ENCODE peak calls at places on chromosome 10, in nine cellular contexts. O, U, W, C, I, D, E, V and X are unnamed samples.

GRCh38 chr10:21296575-21297355 is 228.7 kb downstream of the SKIDA1 start:
- DNase-seq in V (no peak), U (no peak), W (no peak), I (no peak), C (no peak), E (no peak), O (no peak), D (no peak), X (no peak)

GRCh38 chr10:61397175-61397986 is 55.8 kb downstream of the TMEM26 start:
- DNase-seq in O (no peak), W (peak), D (no peak), E (peak), I (peak), U (no peak), V (no peak), C (no peak), X (no peak)

GRCh38 chr10:67665491-67665890 is 30.5 kb downstream of the CTNNA3 start:
- DNase-seq in V (no peak), U (no peak), I (no peak), W (no peak), D (no peak), E (peak), O (peak), C (no peak), X (no peak)

GRCh38 chr10:34955391-34955790 is 134.8 kb downstream of the CUL2 start:
- DNase-seq in E (no peak), W (no peak), U (no peak), O (no peak), V (no peak), I (no peak), C (no peak), D (no peak), X (no peak)

GRCh38 chr10:79082631-79083581 is 14.1 kb downstream of the ZMIZ1 start:
- DNase-seq in O (no peak), C (no peak), U (no peak), I (no peak), W (no peak), V (no peak), E (no peak), D (no peak), X (no peak)

GRCh38 chr10:113504423-113504822 is 48.4 kb upstream of the HABP2 start:
- DNase-seq in U (no peak), D (no peak), C (no peak), V (no peak), E (peak), O (no peak), I (no peak), W (no peak), X (no peak)

GRCh38 chr10:44930904-44931620 is 19.9 kb downstream of the TMEM72 start:
- DNase-seq in V (no peak), I (no peak), E (no peak), O (no peak), U (no peak), C (no peak), D (no peak), W (no peak), X (no peak)

GRCh38 chr10:75474106-75474505 is 42.7 kb downstream of the LRMDA start:
- DNase-seq in D (no peak), W (no peak), I (no peak), V (no peak), O (no peak), U (no peak), C (no peak), E (no peak), X (no peak)

GRCh38 chr10:60974463-60975149 is 30.6 kb upstream of the RHOBTB1 start:
- DNase-seq in D (no peak), O (no peak), I (no peak), W (no peak), C (no peak), U (no peak), V (no peak), E (peak), X (no peak)